ENCODE peak calls at places on chromosomes 1 and 21, in four cellular contexts. One of them, this sample, is unnamed.

GRCh38 chr1:89041055-89041707 is 18.5 kb upstream of the GBP3 start:
- DNase-seq in colonic mucosa: no peak
- DNase-seq in brain microvascular endothelial cell: peak
- DNase-seq in astrocyte: peak
- DNase-seq in this sample: no peak

GRCh38 chr1:18144921-18145699 is 37.5 kb downstream of the IGSF21 start:
- DNase-seq in colonic mucosa: peak
- DNase-seq in brain microvascular endothelial cell: no peak
- DNase-seq in astrocyte: no peak
- DNase-seq in this sample: no peak

GRCh38 chr1:198575715-198576641 is 35.5 kb upstream of the ATP6V1G3 start:
- DNase-seq in colonic mucosa: no peak
- DNase-seq in brain microvascular endothelial cell: no peak
- DNase-seq in astrocyte: peak
- DNase-seq in this sample: peak

GRCh38 chr1:228314658-228315483 is 91.8 kb downstream of the TRIM11 start:
- DNase-seq in colonic mucosa: no peak
- DNase-seq in brain microvascular endothelial cell: no peak
- DNase-seq in astrocyte: no peak
- DNase-seq in this sample: no peak

GRCh38 chr1:236615399-236616148 is 11.3 kb upstream of the HEATR1 start:
- DNase-seq in colonic mucosa: no peak
- DNase-seq in brain microvascular endothelial cell: no peak
- DNase-seq in astrocyte: no peak
- DNase-seq in this sample: no peak

GRCh38 chr1:7488475-7488842 is 282.6 kb upstream of the VAMP3 start:
- DNase-seq in colonic mucosa: no peak
- DNase-seq in brain microvascular endothelial cell: no peak
- DNase-seq in astrocyte: no peak
- DNase-seq in this sample: no peak

GRCh38 chr1:192571706-192572105 is 3.9 kb upstream of the RGS1 start:
- DNase-seq in colonic mucosa: no peak
- DNase-seq in brain microvascular endothelial cell: no peak
- DNase-seq in astrocyte: no peak
- DNase-seq in this sample: no peak

GRCh38 chr1:149885364-149886111 is 13.8 kb upstream of the BOLA1 start:
- DNase-seq in colonic mucosa: peak
- DNase-seq in brain microvascular endothelial cell: peak
- DNase-seq in astrocyte: peak
- DNase-seq in this sample: no peak

GRCh38 chr1:41486053-41486891 is 1.8 kb upstream of the EDN2 start:
- DNase-seq in colonic mucosa: no peak
- DNase-seq in brain microvascular endothelial cell: peak
- DNase-seq in astrocyte: peak
- DNase-seq in this sample: no peak

DNA sequence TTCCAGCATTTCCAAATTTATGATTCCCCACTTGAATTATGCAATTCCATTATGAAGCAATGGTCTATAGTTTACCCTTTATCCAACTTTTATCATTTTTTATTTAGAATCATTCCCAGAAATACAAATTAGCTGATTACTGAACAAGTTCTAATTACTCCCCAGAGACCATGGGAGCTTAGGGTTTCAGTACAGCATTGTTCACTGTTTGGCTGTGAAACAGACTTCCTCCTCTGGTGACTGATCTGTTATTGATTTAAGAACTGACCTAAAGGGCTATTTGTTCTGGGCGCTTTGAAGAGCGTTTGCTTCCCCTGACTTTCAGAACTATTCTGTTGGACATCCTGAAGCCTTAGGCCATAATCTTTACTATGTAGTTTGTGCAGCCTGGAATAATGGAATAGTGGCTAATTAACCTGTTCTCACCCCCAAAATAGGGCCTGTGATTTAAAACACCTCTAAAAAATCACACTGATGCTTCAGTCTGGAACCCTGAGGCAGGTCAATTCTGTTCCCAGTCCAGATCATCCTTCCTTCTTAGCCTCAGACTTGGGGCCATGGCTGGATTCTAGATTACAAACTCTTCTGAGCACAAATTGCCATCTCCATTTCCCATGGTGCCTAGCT is 58.7 kb downstream of the ALG14 start:
- DNase-seq in colonic mucosa: no peak
- DNase-seq in brain microvascular endothelial cell: no peak
- DNase-seq in astrocyte: no peak
- DNase-seq in this sample: no peak
- H3K27ac ChIP-seq in colonic mucosa: no peak
- H3K27ac ChIP-seq in brain microvascular endothelial cell: no peak
- H3K27ac ChIP-seq in astrocyte: no peak
- H3K27ac ChIP-seq in this sample: no peak

DNA sequence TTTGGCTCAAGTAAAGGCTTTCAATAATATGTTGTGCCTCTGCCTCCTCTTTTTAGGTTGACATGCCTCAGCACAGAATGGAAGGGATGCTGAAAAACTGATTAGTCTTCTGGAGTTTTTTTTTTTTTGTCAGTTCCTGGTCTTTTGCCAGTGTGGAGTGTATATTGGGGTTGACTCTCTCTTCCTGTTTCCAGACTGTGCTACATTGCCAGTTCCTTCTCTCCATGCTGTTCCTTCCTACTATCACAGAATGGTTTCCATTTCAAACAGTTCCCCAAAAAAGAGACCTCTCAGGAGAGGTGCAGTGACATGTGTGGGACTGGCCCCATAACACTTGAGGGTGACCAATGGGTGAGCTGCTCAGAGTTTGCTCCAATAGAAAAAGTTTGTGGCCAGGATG is 101.7 kb upstream of the ETV3 start:
- DNase-seq in colonic mucosa: no peak
- DNase-seq in brain microvascular endothelial cell: no peak
- DNase-seq in astrocyte: no peak
- DNase-seq in this sample: no peak
- H3K27ac ChIP-seq in colonic mucosa: no peak
- H3K27ac ChIP-seq in brain microvascular endothelial cell: no peak
- H3K27ac ChIP-seq in astrocyte: no peak
- H3K27ac ChIP-seq in this sample: no peak

GRCh38 chr21:31370893-31371652 is 27.0 kb upstream of the TIAM1 start:
- DNase-seq in colonic mucosa: no peak
- DNase-seq in brain microvascular endothelial cell: no peak
- DNase-seq in astrocyte: peak
- DNase-seq in this sample: no peak
- H3K27ac ChIP-seq in colonic mucosa: no peak
- H3K27ac ChIP-seq in brain microvascular endothelial cell: no peak
- H3K27ac ChIP-seq in astrocyte: no peak
- H3K27ac ChIP-seq in this sample: no peak

GRCh38 chr1:66271904-66272254 is 262.1 kb upstream of the SGIP1 start:
- DNase-seq in colonic mucosa: peak
- DNase-seq in brain microvascular endothelial cell: peak
- DNase-seq in astrocyte: peak
- DNase-seq in this sample: peak

GRCh38 chr1:66274634-66275033 is 259.3 kb upstream of the SGIP1 start:
- DNase-seq in colonic mucosa: no peak
- DNase-seq in brain microvascular endothelial cell: peak
- DNase-seq in astrocyte: peak
- DNase-seq in this sample: no peak

GRCh38 chr1:66275083-66275482 is 258.9 kb upstream of the SGIP1 start:
- DNase-seq in colonic mucosa: no peak
- DNase-seq in brain microvascular endothelial cell: no peak
- DNase-seq in astrocyte: no peak
- DNase-seq in this sample: no peak

GRCh38 chr1:66275601-66276023 is 258.3 kb upstream of the SGIP1 start:
- DNase-seq in colonic mucosa: no peak
- DNase-seq in brain microvascular endothelial cell: no peak
- DNase-seq in astrocyte: no peak
- DNase-seq in this sample: no peak

DNA sequence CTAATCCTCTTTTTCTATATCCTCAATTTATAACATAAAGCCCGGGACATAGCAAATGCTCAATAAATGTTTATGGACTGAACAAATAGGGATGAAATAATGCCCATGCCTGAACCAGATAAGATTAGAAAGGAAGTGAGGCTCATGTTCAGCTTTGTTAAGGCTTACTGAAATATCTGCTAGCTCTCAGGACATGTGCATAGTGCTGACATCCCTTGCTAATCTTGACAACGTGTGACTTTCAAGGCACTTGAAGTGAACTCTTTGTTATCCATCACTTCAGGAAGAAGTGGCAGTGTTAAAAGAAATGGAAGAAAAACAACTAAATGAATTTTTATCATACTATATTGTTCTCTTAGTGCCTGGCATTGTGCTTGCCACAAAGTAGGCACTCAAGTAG is 260.3 kb upstream of the SGIP1 start:
- DNase-seq in colonic mucosa: no peak
- DNase-seq in brain microvascular endothelial cell: no peak
- DNase-seq in astrocyte: no peak
- DNase-seq in this sample: no peak
- H3K27ac ChIP-seq in colonic mucosa: no peak
- H3K27ac ChIP-seq in brain microvascular endothelial cell: no peak
- H3K27ac ChIP-seq in astrocyte: no peak
- H3K27ac ChIP-seq in this sample: no peak

GRCh38 chr1:10899490-10900264 is 103.2 kb upstream of the CASZ1 start:
- DNase-seq in colonic mucosa: no peak
- DNase-seq in brain microvascular endothelial cell: no peak
- DNase-seq in astrocyte: no peak
- DNase-seq in this sample: peak

GRCh38 chr1:10900265-10900651 is 103.8 kb upstream of the CASZ1 start:
- DNase-seq in colonic mucosa: no peak
- DNase-seq in brain microvascular endothelial cell: no peak
- DNase-seq in astrocyte: no peak
- DNase-seq in this sample: no peak

GRCh38 chr1:10901894-10902805 is 105.7 kb upstream of the CASZ1 start:
- DNase-seq in colonic mucosa: no peak
- DNase-seq in brain microvascular endothelial cell: no peak
- DNase-seq in astrocyte: no peak
- DNase-seq in this sample: no peak

GRCh38 chr1:10900691-10901090 is 104.2 kb upstream of the CASZ1 start:
- DNase-seq in colonic mucosa: peak
- DNase-seq in brain microvascular endothelial cell: no peak
- DNase-seq in astrocyte: no peak
- DNase-seq in this sample: no peak

GRCh38 chr1:10901091-10901893 is 104.8 kb upstream of the CASZ1 start:
- DNase-seq in colonic mucosa: peak
- DNase-seq in brain microvascular endothelial cell: no peak
- DNase-seq in astrocyte: peak
- DNase-seq in this sample: no peak
- H3K27ac ChIP-seq in colonic mucosa: no peak
- H3K27ac ChIP-seq in brain microvascular endothelial cell: no peak
- H3K27ac ChIP-seq in astrocyte: no peak
- H3K27ac ChIP-seq in this sample: peak

DNA sequence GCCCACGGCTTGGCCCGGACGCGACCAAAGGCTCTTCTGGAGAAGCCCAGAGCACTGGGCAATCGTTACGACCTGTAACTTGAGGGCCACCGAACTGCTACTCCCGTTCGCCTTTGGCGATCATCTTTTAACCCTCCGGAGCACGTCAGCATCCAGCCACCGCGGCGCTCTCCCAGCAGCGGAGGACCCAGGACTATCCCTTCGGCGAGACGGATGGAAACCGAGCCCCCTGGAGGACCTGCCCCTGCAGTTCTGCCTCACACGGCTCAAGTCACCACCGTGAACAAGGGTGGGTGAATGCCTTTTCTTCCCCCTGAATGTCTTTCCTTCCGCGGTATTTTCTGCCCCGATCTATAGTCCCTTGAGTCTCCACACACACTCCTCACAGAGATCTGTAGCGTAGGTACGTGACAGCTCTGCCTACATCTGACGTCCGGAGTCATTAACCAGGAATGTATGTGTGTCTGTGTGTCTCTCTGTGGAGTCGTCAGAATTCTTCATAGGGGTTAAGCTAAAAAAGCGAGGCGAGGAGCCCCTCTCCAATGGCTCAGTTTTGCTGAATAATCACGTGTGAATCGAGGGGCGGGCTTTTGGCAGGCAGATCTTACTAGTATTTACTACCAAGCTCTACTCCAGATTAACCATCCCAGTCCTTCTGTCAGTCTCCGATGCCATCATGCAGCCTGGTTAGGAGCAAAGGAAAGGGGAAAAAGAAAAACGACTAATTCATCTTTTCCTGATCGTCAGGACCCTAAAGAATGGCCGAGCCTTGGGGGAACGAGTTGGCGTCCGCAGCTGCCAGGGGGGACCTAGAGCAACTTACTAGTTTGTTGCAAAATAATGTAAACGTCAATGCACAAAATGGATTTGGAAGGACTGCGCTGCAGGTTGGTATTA is at the start of gene CDKN2C:
- DNase-seq in colonic mucosa: peak
- DNase-seq in brain microvascular endothelial cell: peak
- DNase-seq in astrocyte: peak
- DNase-seq in this sample: no peak
- H3K27ac ChIP-seq in colonic mucosa: peak
- H3K27ac ChIP-seq in brain microvascular endothelial cell: peak
- H3K27ac ChIP-seq in astrocyte: peak
- H3K27ac ChIP-seq in this sample: peak

DNA sequence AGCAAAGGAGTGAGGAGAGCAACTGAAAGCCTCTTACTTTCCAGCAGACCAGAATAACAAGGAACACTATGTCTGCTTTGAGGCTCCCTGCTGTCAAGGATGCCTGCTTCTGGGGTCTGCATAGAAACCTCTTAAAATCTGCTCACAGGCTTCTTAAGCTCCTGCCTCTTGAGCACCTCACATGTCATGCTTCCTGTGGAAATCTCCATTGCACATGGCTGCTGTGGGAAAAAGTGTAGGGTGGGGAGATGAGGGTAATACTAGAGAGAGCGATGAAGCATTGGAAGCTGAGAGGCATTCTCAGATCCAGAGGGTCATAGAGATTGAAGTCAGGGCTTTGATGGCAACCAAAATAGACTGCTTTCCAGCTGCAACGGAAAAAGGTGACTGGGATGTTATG is 6.2 kb upstream of the HLX start:
- DNase-seq in colonic mucosa: no peak
- DNase-seq in brain microvascular endothelial cell: no peak
- DNase-seq in astrocyte: no peak
- DNase-seq in this sample: no peak
- H3K27ac ChIP-seq in colonic mucosa: no peak
- H3K27ac ChIP-seq in brain microvascular endothelial cell: no peak
- H3K27ac ChIP-seq in astrocyte: no peak
- H3K27ac ChIP-seq in this sample: no peak

GRCh38 chr1:117697220-117697781 is 91.5 kb downstream of the TENT5C start:
- DNase-seq in colonic mucosa: no peak
- DNase-seq in brain microvascular endothelial cell: no peak
- DNase-seq in astrocyte: peak
- DNase-seq in this sample: no peak

GRCh38 chr1:117696567-117696966 is 90.7 kb downstream of the TENT5C start:
- DNase-seq in colonic mucosa: no peak
- DNase-seq in brain microvascular endothelial cell: no peak
- DNase-seq in astrocyte: peak
- DNase-seq in this sample: no peak

GRCh38 chr1:117691942-117692341 is 86.1 kb downstream of the TENT5C start:
- DNase-seq in colonic mucosa: no peak
- DNase-seq in brain microvascular endothelial cell: no peak
- DNase-seq in astrocyte: no peak
- DNase-seq in this sample: no peak

GRCh38 chr1:117695796-117696505 is 90.1 kb downstream of the TENT5C start:
- DNase-seq in colonic mucosa: no peak
- DNase-seq in brain microvascular endothelial cell: peak
- DNase-seq in astrocyte: peak
- DNase-seq in this sample: no peak

DNA sequence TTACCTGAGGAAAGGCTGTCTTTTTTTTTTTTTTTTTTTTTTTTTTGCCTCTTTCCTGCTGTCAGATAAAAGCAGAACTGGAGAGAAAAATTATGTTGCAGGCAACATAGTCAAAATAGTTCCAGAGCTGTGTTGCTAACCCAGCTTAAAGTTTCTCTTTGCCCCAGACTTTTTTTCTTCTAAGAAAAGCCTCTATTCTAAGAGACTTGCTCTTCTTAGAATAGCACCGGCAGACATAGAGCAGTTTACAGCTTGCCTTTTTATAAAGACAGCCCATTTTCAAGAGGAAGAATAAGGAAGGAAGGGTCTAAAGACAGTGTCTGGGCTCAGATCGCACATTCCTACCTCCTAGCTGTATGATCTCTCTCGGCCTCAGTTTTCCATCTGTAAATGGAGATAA is 88.7 kb downstream of the TENT5C start:
- DNase-seq in colonic mucosa: no peak
- DNase-seq in brain microvascular endothelial cell: no peak
- DNase-seq in astrocyte: no peak
- DNase-seq in this sample: no peak
- H3K27ac ChIP-seq in colonic mucosa: no peak
- H3K27ac ChIP-seq in brain microvascular endothelial cell: no peak
- H3K27ac ChIP-seq in astrocyte: no peak
- H3K27ac ChIP-seq in this sample: no peak